ENCODE peak calls at places on chromosomes 16 and 17, in seven cellular contexts. One of them, this sample, is unnamed. For H3K4me1 and H3K27me3, the result is how much of the 10 kb centered on the place peaks cover.

GRCh38 chr17:79982986-79983385 is 52.7 kb downstream of the TBC1D16 start:
- DNase-seq in HCT116: no peak
- DNase-seq in stomach: no peak
- DNase-seq in adrenal gland: peak
- DNase-seq in fibroblast of lung: no peak
- DNase-seq in IMR-90: no peak
- DNase-seq in upper lobe of right lung: peak
- DNase-seq in this sample: peak

GRCh38 chr16:85579883-85580607 is 33.1 kb upstream of the GSE1 start:
- DNase-seq in HCT116: no peak
- DNase-seq in stomach: no peak
- DNase-seq in adrenal gland: no peak
- DNase-seq in fibroblast of lung: no peak
- DNase-seq in IMR-90: no peak
- DNase-seq in upper lobe of right lung: no peak
- DNase-seq in this sample: no peak

GRCh38 chr16:65421596-65421995 is 299.7 kb upstream of the CDH11 start:
- DNase-seq in HCT116: no peak
- DNase-seq in stomach: no peak
- DNase-seq in adrenal gland: no peak
- DNase-seq in fibroblast of lung: no peak
- DNase-seq in IMR-90: no peak
- DNase-seq in upper lobe of right lung: no peak
- DNase-seq in this sample: no peak

GRCh38 chr17:29625037-29625750 is 2.5 kb upstream of the CORO6 start:
- DNase-seq in HCT116: peak
- DNase-seq in stomach: no peak
- DNase-seq in adrenal gland: no peak
- DNase-seq in fibroblast of lung: peak
- DNase-seq in IMR-90: peak
- DNase-seq in upper lobe of right lung: no peak
- DNase-seq in this sample: no peak

GRCh38 chr16:66152841-66153525 is 213.5 kb upstream of the CDH5 start:
- DNase-seq in HCT116: no peak
- DNase-seq in stomach: no peak
- DNase-seq in adrenal gland: no peak
- DNase-seq in fibroblast of lung: peak
- DNase-seq in IMR-90: peak
- DNase-seq in upper lobe of right lung: no peak
- DNase-seq in this sample: no peak

GRCh38 chr17:83192161-83192788 is 112.9 kb downstream of the METRNL start:
- DNase-seq in HCT116: no peak
- DNase-seq in stomach: no peak
- DNase-seq in adrenal gland: peak
- DNase-seq in fibroblast of lung: peak
- DNase-seq in IMR-90: peak
- DNase-seq in upper lobe of right lung: peak
- DNase-seq in this sample: peak

GRCh38 chr16:74309789-74310781 is 13.5 kb downstream of the PSMD7 start:
- DNase-seq in HCT116: peak
- DNase-seq in stomach: no peak
- DNase-seq in adrenal gland: no peak
- DNase-seq in fibroblast of lung: peak
- DNase-seq in IMR-90: peak
- DNase-seq in upper lobe of right lung: no peak
- DNase-seq in this sample: no peak

GRCh38 chr17:39639566-39640458 is 2.9 kb downstream of the STARD3 start:
- DNase-seq in HCT116: no peak
- DNase-seq in stomach: no peak
- DNase-seq in adrenal gland: no peak
- DNase-seq in fibroblast of lung: no peak
- DNase-seq in IMR-90: no peak
- DNase-seq in upper lobe of right lung: no peak
- DNase-seq in this sample: no peak

GRCh38 chr17:28737770-28738679 is 5.8 kb upstream of the TRAF4 start:
- DNase-seq in HCT116: no peak
- DNase-seq in stomach: no peak
- DNase-seq in adrenal gland: no peak
- DNase-seq in fibroblast of lung: no peak
- DNase-seq in IMR-90: no peak
- DNase-seq in upper lobe of right lung: no peak
- DNase-seq in this sample: no peak

GRCh38 chr16:22664132-22664531 is 149.8 kb upstream of the HS3ST2 start:
- DNase-seq in HCT116: no peak
- DNase-seq in stomach: no peak
- DNase-seq in adrenal gland: no peak
- DNase-seq in fibroblast of lung: no peak
- DNase-seq in IMR-90: no peak
- DNase-seq in upper lobe of right lung: no peak
- DNase-seq in this sample: no peak

GRCh38 chr17:82840431-82840831 is 609 bp upstream of the ZNF750 start:
- DNase-seq in HCT116: no peak
- DNase-seq in stomach: no peak
- DNase-seq in adrenal gland: no peak
- DNase-seq in fibroblast of lung: no peak
- DNase-seq in IMR-90: no peak
- DNase-seq in upper lobe of right lung: peak
- DNase-seq in this sample: no peak

GRCh38 chr17:59387351-59388069 is 56.1 kb downstream of the YPEL2 start:
- DNase-seq in HCT116: no peak
- DNase-seq in stomach: no peak
- DNase-seq in adrenal gland: no peak
- DNase-seq in fibroblast of lung: no peak
- DNase-seq in IMR-90: no peak
- DNase-seq in upper lobe of right lung: no peak
- DNase-seq in this sample: peak

GRCh38 chr16:11449716-11450115 is 104.5 kb downstream of the RMI2 start:
- DNase-seq in HCT116: no peak
- DNase-seq in stomach: no peak
- DNase-seq in adrenal gland: no peak
- DNase-seq in fibroblast of lung: no peak
- DNase-seq in IMR-90: no peak
- DNase-seq in upper lobe of right lung: no peak
- DNase-seq in this sample: no peak

GRCh38 chr16:56932588-56933265 is 785 bp downstream of the HERPUD1 start:
- DNase-seq in HCT116: peak
- DNase-seq in stomach: peak
- DNase-seq in adrenal gland: peak
- DNase-seq in fibroblast of lung: peak
- DNase-seq in IMR-90: peak
- DNase-seq in upper lobe of right lung: peak
- DNase-seq in this sample: peak

GRCh38 chr17:1374426-1375177 is 25.4 kb downstream of the YWHAE start:
- DNase-seq in HCT116: no peak
- DNase-seq in stomach: no peak
- DNase-seq in adrenal gland: no peak
- DNase-seq in fibroblast of lung: peak
- DNase-seq in IMR-90: no peak
- DNase-seq in upper lobe of right lung: no peak
- DNase-seq in this sample: no peak

GRCh38 chr17:1373710-1374237 is 26.2 kb downstream of the YWHAE start:
- DNase-seq in HCT116: no peak
- DNase-seq in stomach: no peak
- DNase-seq in adrenal gland: no peak
- DNase-seq in fibroblast of lung: no peak
- DNase-seq in IMR-90: no peak
- DNase-seq in upper lobe of right lung: no peak
- DNase-seq in this sample: no peak

GRCh38 chr17:1376061-1376460 is 24.0 kb downstream of the YWHAE start:
- DNase-seq in HCT116: no peak
- DNase-seq in stomach: no peak
- DNase-seq in adrenal gland: no peak
- DNase-seq in fibroblast of lung: no peak
- DNase-seq in IMR-90: no peak
- DNase-seq in upper lobe of right lung: no peak
- DNase-seq in this sample: no peak

GRCh38 chr17:1377334-1377733 is 22.7 kb downstream of the YWHAE start:
- DNase-seq in HCT116: no peak
- DNase-seq in stomach: no peak
- DNase-seq in adrenal gland: no peak
- DNase-seq in fibroblast of lung: no peak
- DNase-seq in IMR-90: no peak
- DNase-seq in upper lobe of right lung: no peak
- DNase-seq in this sample: no peak

GRCh38 chr17:1375615-1376014 is 24.4 kb downstream of the YWHAE start:
- DNase-seq in HCT116: no peak
- DNase-seq in stomach: no peak
- DNase-seq in adrenal gland: no peak
- DNase-seq in fibroblast of lung: no peak
- DNase-seq in IMR-90: no peak
- DNase-seq in upper lobe of right lung: no peak
- DNase-seq in this sample: no peak
- H3K4me1 ChIP-seq in HCT116: under half
- H3K4me1 ChIP-seq in stomach: half or more
- H3K4me1 ChIP-seq in adrenal gland: half or more
- H3K4me1 ChIP-seq in fibroblast of lung: under half
- H3K4me1 ChIP-seq in IMR-90: under half
- H3K4me1 ChIP-seq in upper lobe of right lung: half or more
- H3K4me1 ChIP-seq in this sample: under half

GRCh38 chr16:81731636-81732035 is 47.5 kb upstream of the PLCG2 start:
- DNase-seq in HCT116: no peak
- DNase-seq in stomach: no peak
- DNase-seq in adrenal gland: no peak
- DNase-seq in fibroblast of lung: no peak
- DNase-seq in IMR-90: no peak
- DNase-seq in upper lobe of right lung: no peak
- DNase-seq in this sample: no peak

GRCh38 chr16:81728435-81728834 is 50.7 kb upstream of the PLCG2 start:
- DNase-seq in HCT116: no peak
- DNase-seq in stomach: no peak
- DNase-seq in adrenal gland: no peak
- DNase-seq in fibroblast of lung: no peak
- DNase-seq in IMR-90: no peak
- DNase-seq in upper lobe of right lung: no peak
- DNase-seq in this sample: no peak

GRCh38 chr16:81730090-81731051 is 48.7 kb upstream of the PLCG2 start:
- DNase-seq in HCT116: peak
- DNase-seq in stomach: peak
- DNase-seq in adrenal gland: peak
- DNase-seq in fibroblast of lung: peak
- DNase-seq in IMR-90: peak
- DNase-seq in upper lobe of right lung: peak
- DNase-seq in this sample: peak

GRCh38 chr16:81732699-81733098 is 46.4 kb upstream of the PLCG2 start:
- DNase-seq in HCT116: no peak
- DNase-seq in stomach: no peak
- DNase-seq in adrenal gland: no peak
- DNase-seq in fibroblast of lung: no peak
- DNase-seq in IMR-90: no peak
- DNase-seq in upper lobe of right lung: no peak
- DNase-seq in this sample: no peak

GRCh38 chr16:81729451-81729850 is 49.6 kb upstream of the PLCG2 start:
- DNase-seq in HCT116: peak
- DNase-seq in stomach: no peak
- DNase-seq in adrenal gland: no peak
- DNase-seq in fibroblast of lung: no peak
- DNase-seq in IMR-90: no peak
- DNase-seq in upper lobe of right lung: no peak
- DNase-seq in this sample: no peak
- TF ChIP-seq CTCF in HCT116: peak
- TF ChIP-seq CTCF in stomach: no peak
- TF ChIP-seq CTCF in adrenal gland: no peak
- TF ChIP-seq CTCF in fibroblast of lung: no peak
- TF ChIP-seq CTCF in IMR-90: no peak
- TF ChIP-seq CTCF in upper lobe of right lung: no peak
- TF ChIP-seq CTCF in this sample: no peak

GRCh38 chr17:4743898-4744297 is 4.2 kb upstream of the CXCL16 start:
- DNase-seq in HCT116: no peak
- DNase-seq in stomach: no peak
- DNase-seq in adrenal gland: no peak
- DNase-seq in fibroblast of lung: no peak
- DNase-seq in IMR-90: no peak
- DNase-seq in upper lobe of right lung: no peak
- DNase-seq in this sample: no peak
- H3K27me3 ChIP-seq in HCT116: under half
- H3K27me3 ChIP-seq in stomach: under half
- H3K27me3 ChIP-seq in adrenal gland: under half
- H3K27me3 ChIP-seq in fibroblast of lung: under half
- H3K27me3 ChIP-seq in IMR-90: half or more
- H3K27me3 ChIP-seq in upper lobe of right lung: under half
- H3K27me3 ChIP-seq in this sample: under half

GRCh38 chr17:76500745-76501017 is 542 bp downstream of the RHBDF2 start:
- DNase-seq in HCT116: no peak
- DNase-seq in stomach: no peak
- DNase-seq in adrenal gland: no peak
- DNase-seq in fibroblast of lung: no peak
- DNase-seq in IMR-90: no peak
- DNase-seq in upper lobe of right lung: no peak
- DNase-seq in this sample: no peak

GRCh38 chr17:76501018-76501826 is at the start of gene RHBDF2:
- DNase-seq in HCT116: peak
- DNase-seq in stomach: peak
- DNase-seq in adrenal gland: peak
- DNase-seq in fibroblast of lung: peak
- DNase-seq in IMR-90: peak
- DNase-seq in upper lobe of right lung: peak
- DNase-seq in this sample: peak

GRCh38 chr17:76501827-76502307 is 644 bp upstream of the RHBDF2 start:
- DNase-seq in HCT116: no peak
- DNase-seq in stomach: peak
- DNase-seq in adrenal gland: no peak
- DNase-seq in fibroblast of lung: no peak
- DNase-seq in IMR-90: no peak
- DNase-seq in upper lobe of right lung: no peak
- DNase-seq in this sample: no peak

GRCh38 chr17:76504117-76504516 is 2.9 kb upstream of the RHBDF2 start:
- DNase-seq in HCT116: no peak
- DNase-seq in stomach: no peak
- DNase-seq in adrenal gland: no peak
- DNase-seq in fibroblast of lung: no peak
- DNase-seq in IMR-90: no peak
- DNase-seq in upper lobe of right lung: no peak
- DNase-seq in this sample: no peak

DNA sequence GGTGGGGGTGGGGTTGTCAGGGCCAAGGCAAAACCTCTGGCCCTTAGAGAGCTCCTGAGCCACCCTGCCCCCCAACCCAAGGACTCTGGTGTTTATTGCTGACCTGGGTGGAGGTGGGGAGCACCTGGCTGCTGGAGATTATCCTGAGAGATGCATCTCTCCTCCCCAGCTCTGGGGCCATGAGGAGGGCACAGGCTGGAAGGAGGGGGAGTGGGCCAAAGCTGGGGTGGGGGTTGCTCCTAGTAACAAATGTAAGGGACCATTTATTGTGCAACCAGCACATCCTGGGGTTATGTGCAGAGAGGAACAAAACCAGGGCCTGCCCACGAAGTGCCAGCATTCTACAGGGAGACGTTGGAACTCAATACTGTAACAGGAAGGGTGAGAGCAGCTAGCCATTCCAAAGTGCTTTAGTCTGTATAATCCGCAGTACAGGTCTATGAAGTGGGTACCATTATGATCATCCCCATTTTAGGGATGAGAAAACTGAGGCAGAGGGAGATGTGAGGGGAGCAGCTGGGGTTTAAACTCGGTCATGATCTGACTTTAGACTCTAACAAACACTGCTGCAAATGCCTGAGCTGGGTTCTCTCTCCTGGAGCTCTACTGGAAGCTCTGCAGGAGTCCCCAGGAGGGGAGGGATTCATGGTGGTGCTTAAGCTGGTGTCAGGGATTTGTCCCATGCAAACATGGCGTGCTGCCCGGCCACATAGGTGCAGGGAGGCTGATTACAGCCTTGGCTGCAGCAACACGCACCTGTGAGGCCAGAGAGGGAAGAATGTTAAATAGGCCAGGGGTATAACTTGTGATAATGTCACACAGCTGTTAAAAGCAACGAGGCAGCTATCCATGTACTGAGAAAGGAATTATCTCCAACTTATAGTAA is 1.3 kb upstream of the RHBDF2 start:
- DNase-seq in HCT116: no peak
- DNase-seq in stomach: peak
- DNase-seq in adrenal gland: no peak
- DNase-seq in fibroblast of lung: no peak
- DNase-seq in IMR-90: no peak
- DNase-seq in upper lobe of right lung: no peak
- DNase-seq in this sample: no peak
- H3K4me1 ChIP-seq in HCT116: under half
- H3K4me1 ChIP-seq in stomach: under half
- H3K4me1 ChIP-seq in adrenal gland: under half
- H3K4me1 ChIP-seq in fibroblast of lung: under half
- H3K4me1 ChIP-seq in IMR-90: under half
- H3K4me1 ChIP-seq in upper lobe of right lung: under half
- H3K4me1 ChIP-seq in this sample: under half